ENCODE peak calls at places on chromosomes 13 and 19, in four cellular contexts. One of them, this sample, is unnamed.
A peak's percentile ranks its signal among the peaks of the same experiment; 100 is the strongest.

GRCh38 chr13:100394005-100394695 is 194.4 kb downstream of the GGACT start:
- DNase-seq in mesenchymal stem cell: peak; percentile 84
- DNase-seq in IMR-90: peak; percentile 92
- DNase-seq in H9: no peak
- DNase-seq in this sample: no peak

GRCh38 chr19:35000647-35001501 is 751 bp downstream of the GRAMD1A start:
- DNase-seq in mesenchymal stem cell: peak; percentile 67
- DNase-seq in IMR-90: peak; percentile 50
- DNase-seq in H9: peak; percentile 57
- DNase-seq in this sample: no peak

GRCh38 chr13:110012102-110012739 is 225.8 kb upstream of the IRS2 start:
- DNase-seq in mesenchymal stem cell: peak; percentile 91
- DNase-seq in IMR-90: peak; percentile 97
- DNase-seq in H9: no peak
- DNase-seq in this sample: no peak

GRCh38 chr13:73168993-73169401 is 110.2 kb downstream of the KLF5 start:
- DNase-seq in mesenchymal stem cell: no peak
- DNase-seq in IMR-90: peak; percentile 53
- DNase-seq in H9: no peak
- DNase-seq in this sample: no peak

GRCh38 chr13:81302125-81302524 is 961.2 kb upstream of the SPRY2 start:
- DNase-seq in mesenchymal stem cell: no peak
- DNase-seq in IMR-90: no peak
- DNase-seq in H9: no peak
- DNase-seq in this sample: no peak

GRCh38 chr19:3625996-3626472 is 556 bp downstream of the CACTIN start:
- DNase-seq in mesenchymal stem cell: peak; percentile 35
- DNase-seq in IMR-90: no peak
- DNase-seq in H9: no peak
- DNase-seq in this sample: no peak

GRCh38 chr19:13018037-13018914 is 23.0 kb downstream of the NFIX start:
- DNase-seq in mesenchymal stem cell: no peak
- DNase-seq in IMR-90: peak; percentile 35
- DNase-seq in H9: peak; percentile 55
- DNase-seq in this sample: no peak

GRCh38 chr13:110301606-110302131 is 5.3 kb downstream of the COL4A1 start:
- DNase-seq in mesenchymal stem cell: peak; percentile 85
- DNase-seq in IMR-90: peak; percentile 90
- DNase-seq in H9: no peak
- DNase-seq in this sample: no peak

GRCh38 chr13:28117689-28118377 is 17.5 kb upstream of the FLT3 start:
- DNase-seq in mesenchymal stem cell: no peak
- DNase-seq in IMR-90: no peak
- DNase-seq in H9: peak; percentile 39
- DNase-seq in this sample: no peak

GRCh38 chr13:112962396-112962795 is 6.6 kb upstream of the MCF2L start:
- DNase-seq in mesenchymal stem cell: no peak
- DNase-seq in IMR-90: no peak
- DNase-seq in H9: no peak
- DNase-seq in this sample: no peak

GRCh38 chr19:49616532-49616931 is 23.4 kb downstream of the RRAS start:
- DNase-seq in mesenchymal stem cell: no peak
- DNase-seq in IMR-90: no peak
- DNase-seq in H9: no peak
- DNase-seq in this sample: no peak

GRCh38 chr13:49830721-49831120 is 38.2 kb upstream of the KPNA3 start:
- DNase-seq in mesenchymal stem cell: no peak
- DNase-seq in IMR-90: no peak
- DNase-seq in H9: no peak
- DNase-seq in this sample: no peak

GRCh38 chr13:49828452-49828851 is 36.0 kb upstream of the KPNA3 start:
- DNase-seq in mesenchymal stem cell: no peak
- DNase-seq in IMR-90: no peak
- DNase-seq in H9: no peak
- DNase-seq in this sample: no peak

GRCh38 chr13:49829715-49830114 is 37.2 kb upstream of the KPNA3 start:
- DNase-seq in mesenchymal stem cell: no peak
- DNase-seq in IMR-90: no peak
- DNase-seq in H9: no peak
- DNase-seq in this sample: no peak

GRCh38 chr13:49827336-49827735 is 34.9 kb upstream of the KPNA3 start:
- DNase-seq in mesenchymal stem cell: no peak
- DNase-seq in IMR-90: no peak
- DNase-seq in H9: no peak
- DNase-seq in this sample: no peak
- H3K14ac ChIP-seq in mesenchymal stem cell: no peak overlapping the region
- H3K14ac ChIP-seq in IMR-90: no peak overlapping the region
- H3K14ac ChIP-seq in H9: no peak overlapping the region
- H3K14ac ChIP-seq in this sample: no peak overlapping the region

GRCh38 chr19:6241680-6242079 is 38.1 kb downstream of the MLLT1 start:
- DNase-seq in mesenchymal stem cell: no peak
- DNase-seq in IMR-90: no peak
- DNase-seq in H9: no peak
- DNase-seq in this sample: no peak

GRCh38 chr19:6239401-6239844 is 40.4 kb downstream of the MLLT1 start:
- DNase-seq in mesenchymal stem cell: no peak
- DNase-seq in IMR-90: peak; percentile 16
- DNase-seq in H9: no peak
- DNase-seq in this sample: no peak

GRCh38 chr19:6242677-6243076 is 37.1 kb downstream of the MLLT1 start:
- DNase-seq in mesenchymal stem cell: no peak
- DNase-seq in IMR-90: no peak
- DNase-seq in H9: no peak
- DNase-seq in this sample: no peak

GRCh38 chr19:6239871-6240676 is 39.7 kb downstream of the MLLT1 start:
- DNase-seq in mesenchymal stem cell: no peak
- DNase-seq in IMR-90: no peak
- DNase-seq in H9: no peak
- DNase-seq in this sample: no peak

GRCh38 chr19:6241056-6241455 is 38.7 kb downstream of the MLLT1 start:
- DNase-seq in mesenchymal stem cell: no peak
- DNase-seq in IMR-90: no peak
- DNase-seq in H9: no peak
- DNase-seq in this sample: no peak
- H3K4ac ChIP-seq in mesenchymal stem cell: no peak overlapping the region
- H3K4ac ChIP-seq in IMR-90: no peak overlapping the region
- H3K4ac ChIP-seq in H9: no peak overlapping the region
- H3K4ac ChIP-seq in this sample: no peak overlapping the region

DNA sequence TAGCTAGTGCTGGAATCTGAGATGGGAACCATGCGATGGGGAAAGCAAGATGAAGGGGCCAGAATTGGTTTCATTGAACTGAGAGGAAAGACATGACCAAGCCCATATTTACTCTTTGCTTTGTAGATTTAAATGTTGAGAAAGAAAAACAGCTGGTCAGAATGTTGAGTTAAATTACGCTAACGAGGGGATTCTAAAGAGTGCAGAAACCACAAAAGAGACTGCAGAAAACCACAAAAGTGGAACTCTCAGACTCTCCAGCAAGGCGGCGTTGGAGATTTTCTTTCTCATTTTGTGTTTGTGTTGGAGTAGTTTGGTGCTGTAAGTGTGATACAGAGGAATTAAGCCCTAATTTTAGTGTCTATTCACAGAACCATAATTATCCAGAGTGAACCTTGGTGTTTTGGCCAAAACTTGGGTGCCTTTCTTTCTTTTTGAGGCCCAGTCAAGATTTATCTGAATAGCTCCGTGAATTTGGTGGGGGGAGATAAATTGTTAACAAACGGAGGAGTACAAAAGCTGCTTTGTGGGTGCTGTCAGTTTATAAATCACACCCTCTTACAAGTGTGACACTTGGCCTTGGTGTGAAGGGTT is 26.3 kb downstream of the SAE1 start:
- DNase-seq in mesenchymal stem cell: peak; percentile 81
- DNase-seq in IMR-90: no peak
- DNase-seq in H9: no peak
- DNase-seq in this sample: no peak
- H3K14ac ChIP-seq in mesenchymal stem cell: no peak overlapping the region
- H3K14ac ChIP-seq in IMR-90: peak overlapping the region; percentile 17
- H3K14ac ChIP-seq in H9: no peak overlapping the region
- H3K14ac ChIP-seq in this sample: no peak overlapping the region

GRCh38 chr13:50461189-50461588 is 382.3 kb downstream of the DLEU7 start:
- DNase-seq in mesenchymal stem cell: no peak
- DNase-seq in IMR-90: no peak
- DNase-seq in H9: no peak
- DNase-seq in this sample: no peak
- H3K4ac ChIP-seq in mesenchymal stem cell: no peak overlapping the region
- H3K4ac ChIP-seq in IMR-90: no peak overlapping the region
- H3K4ac ChIP-seq in H9: no peak overlapping the region
- H3K4ac ChIP-seq in this sample: no peak overlapping the region

DNA sequence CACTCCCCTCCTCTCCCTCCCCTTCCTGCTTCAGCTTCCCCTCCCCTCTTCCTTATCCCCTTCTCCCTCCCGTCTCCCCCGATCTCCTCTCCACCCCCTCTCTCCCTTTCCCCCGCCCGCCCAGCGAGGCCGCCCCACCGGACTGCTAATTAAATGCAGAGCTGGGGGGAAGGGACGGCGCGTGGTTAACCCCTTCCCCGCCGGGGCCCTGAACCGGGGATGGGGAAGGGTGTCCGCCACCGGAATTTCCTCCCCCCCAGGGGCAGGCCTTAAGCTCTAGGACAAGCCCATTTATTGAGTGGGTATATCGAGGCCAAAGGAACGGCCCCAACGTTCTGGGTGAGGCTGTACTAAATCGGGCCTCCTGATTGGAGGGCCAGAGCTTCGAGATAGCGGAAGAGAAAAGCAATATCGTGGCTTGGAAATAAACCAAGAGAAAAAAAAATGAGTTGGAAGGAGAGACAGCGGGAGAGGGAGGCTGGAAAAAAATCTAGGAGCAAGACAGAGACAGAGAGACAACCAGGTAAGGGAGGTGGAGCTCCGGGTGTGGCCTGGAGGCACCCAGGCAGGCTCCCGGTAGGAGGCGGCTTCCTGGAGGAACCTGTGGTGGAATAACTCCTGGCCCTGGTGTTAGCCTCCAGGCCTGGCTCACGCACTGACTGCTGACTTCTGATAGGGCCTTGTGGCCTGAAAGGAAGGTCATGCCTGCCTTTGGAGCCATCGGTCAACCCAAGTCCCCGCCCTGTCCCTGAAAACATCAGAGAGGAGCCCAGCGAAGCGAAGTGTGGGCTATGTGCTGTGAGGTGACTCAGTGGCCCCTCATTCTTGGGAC is 11.6 kb upstream of the JUND start:
- DNase-seq in mesenchymal stem cell: peak; percentile 78
- DNase-seq in IMR-90: peak; percentile 57
- DNase-seq in H9: peak; percentile 96
- DNase-seq in this sample: peak; percentile 82
- H3K14ac ChIP-seq in mesenchymal stem cell: peak overlapping the region; percentile 95
- H3K14ac ChIP-seq in IMR-90: peak overlapping the region; percentile 99
- H3K14ac ChIP-seq in H9: no peak overlapping the region
- H3K14ac ChIP-seq in this sample: no peak overlapping the region

GRCh38 chr19:18954094-18954493 is 13.1 kb upstream of the HOMER3 start:
- DNase-seq in mesenchymal stem cell: no peak
- DNase-seq in IMR-90: no peak
- DNase-seq in H9: no peak
- DNase-seq in this sample: no peak
- H3K4ac ChIP-seq in mesenchymal stem cell: no peak overlapping the region
- H3K4ac ChIP-seq in IMR-90: no peak overlapping the region
- H3K4ac ChIP-seq in H9: no peak overlapping the region
- H3K4ac ChIP-seq in this sample: no peak overlapping the region

GRCh38 chr19:36850646-36851442 is at the start of gene ZNF345:
- DNase-seq in mesenchymal stem cell: peak; percentile 97
- DNase-seq in IMR-90: peak; percentile 94
- DNase-seq in H9: peak; percentile 95
- DNase-seq in this sample: peak; percentile 95
- H3K14ac ChIP-seq in mesenchymal stem cell: peak within 1 kb of the TSS; percentile 94
- H3K14ac ChIP-seq in IMR-90: peak within 1 kb of the TSS; percentile 85
- H3K14ac ChIP-seq in H9: peak within 1 kb of the TSS; percentile 72
- H3K14ac ChIP-seq in this sample: peak within 1 kb of the TSS; percentile 97

DNA sequence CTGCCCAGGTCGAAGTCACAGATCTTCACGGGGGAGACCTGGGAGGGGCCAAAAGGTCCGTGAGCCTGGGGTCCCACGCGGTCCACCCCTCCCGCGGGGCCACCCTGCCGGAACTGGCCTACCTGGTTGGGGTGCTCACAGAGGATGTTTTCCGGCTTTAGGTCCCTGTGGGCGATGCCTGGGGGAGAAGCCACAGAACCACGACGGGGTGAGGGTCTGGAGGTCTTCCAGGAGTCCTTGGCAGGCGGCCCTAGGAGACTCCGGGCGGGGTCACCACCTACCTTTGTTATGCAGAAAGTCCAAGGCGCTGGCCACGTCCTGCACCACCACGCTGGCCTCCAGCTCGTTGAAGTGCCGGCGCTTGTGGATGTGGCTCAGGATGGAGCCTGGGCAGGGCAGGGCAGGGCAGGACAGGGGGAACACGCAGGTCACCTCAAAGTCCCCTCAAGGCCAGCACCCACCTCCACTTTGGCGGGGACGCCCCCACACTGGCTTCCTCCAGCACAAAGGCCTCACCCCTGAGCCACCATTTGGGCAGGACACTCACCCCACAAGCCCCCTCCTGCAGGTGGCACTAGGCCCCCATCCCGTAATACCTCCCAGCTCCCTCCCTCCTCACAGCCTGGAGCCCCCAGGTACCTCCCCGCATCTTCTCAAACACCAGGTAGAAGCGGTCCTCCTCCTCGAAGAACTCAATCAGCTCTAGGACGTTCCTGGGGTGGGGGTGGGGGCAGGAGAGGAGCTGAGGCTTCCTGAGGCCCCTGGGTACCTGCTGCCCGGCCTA is 8.4 kb downstream of the MKNK2 start:
- DNase-seq in mesenchymal stem cell: no peak
- DNase-seq in IMR-90: no peak
- DNase-seq in H9: no peak
- DNase-seq in this sample: no peak
- H3K4ac ChIP-seq in mesenchymal stem cell: peak overlapping the region; percentile 21
- H3K4ac ChIP-seq in IMR-90: peak overlapping the region; percentile 83
- H3K4ac ChIP-seq in H9: peak overlapping the region; percentile 57
- H3K4ac ChIP-seq in this sample: peak overlapping the region; percentile 5

GRCh38 chr19:42301646-42302204 is at the start of gene PRR19:
- DNase-seq in mesenchymal stem cell: no peak
- DNase-seq in IMR-90: no peak
- DNase-seq in H9: no peak
- DNase-seq in this sample: no peak
- H3K14ac ChIP-seq in mesenchymal stem cell: peak within 1 kb of the TSS; percentile 99
- H3K14ac ChIP-seq in IMR-90: peak within 1 kb of the TSS; percentile 92
- H3K14ac ChIP-seq in H9: peak within 1 kb of the TSS; percentile 74
- H3K14ac ChIP-seq in this sample: peak within 1 kb of the TSS; percentile 99